ENCODE peak calls at places on chromosomes 3 and 15, in eight cellular contexts. One of them, this sample, is unnamed.

GRCh38 chr3:72134989-72135451 is 350.1 kb upstream of the PROK2 start:
- DNase-seq in T-helper 1 cell: no peak
- DNase-seq in globus pallidus: no peak
- DNase-seq in EL: no peak
- DNase-seq in activated CD4-positive, alpha-beta T cell treated with anti-CD3 and anti-CD28 coated beads, Interleukin-2, amount 50 U/mL, for 24 hours: peak; percentile 3
- DNase-seq in SW480: no peak
- DNase-seq in fibroblast of mammary gland: no peak
- DNase-seq in astrocyte: no peak
- DNase-seq in this sample: no peak

GRCh38 chr3:171457263-171458055 is 2.7 kb downstream of the TNIK start:
- DNase-seq in globus pallidus: peak; percentile 30
- DNase-seq in astrocyte: no peak
- DNase-seq in SW480: no peak
- DNase-seq in activated CD4-positive, alpha-beta T cell treated with anti-CD3 and anti-CD28 coated beads, Interleukin-2, amount 50 U/mL, for 24 hours: no peak
- DNase-seq in EL: no peak
- DNase-seq in T-helper 1 cell: peak; percentile 2
- DNase-seq in fibroblast of mammary gland: no peak
- DNase-seq in this sample: no peak

GRCh38 chr15:26676115-26676514 is 96.8 kb downstream of the GABRB3 start:
- DNase-seq in T-helper 1 cell: no peak
- DNase-seq in activated CD4-positive, alpha-beta T cell treated with anti-CD3 and anti-CD28 coated beads, Interleukin-2, amount 50 U/mL, for 24 hours: no peak
- DNase-seq in EL: no peak
- DNase-seq in globus pallidus: no peak
- DNase-seq in astrocyte: no peak
- DNase-seq in fibroblast of mammary gland: no peak
- DNase-seq in SW480: no peak
- DNase-seq in this sample: no peak

GRCh38 chr15:88209111-88209510 is 47.4 kb downstream of the NTRK3 start:
- DNase-seq in activated CD4-positive, alpha-beta T cell treated with anti-CD3 and anti-CD28 coated beads, Interleukin-2, amount 50 U/mL, for 24 hours: no peak
- DNase-seq in T-helper 1 cell: no peak
- DNase-seq in EL: no peak
- DNase-seq in fibroblast of mammary gland: no peak
- DNase-seq in globus pallidus: no peak
- DNase-seq in SW480: no peak
- DNase-seq in astrocyte: no peak
- DNase-seq in this sample: no peak

GRCh38 chr3:25174251-25174650 is 253.8 kb upstream of the RARB start:
- DNase-seq in globus pallidus: no peak
- DNase-seq in SW480: peak; percentile 23
- DNase-seq in activated CD4-positive, alpha-beta T cell treated with anti-CD3 and anti-CD28 coated beads, Interleukin-2, amount 50 U/mL, for 24 hours: no peak
- DNase-seq in T-helper 1 cell: no peak
- DNase-seq in fibroblast of mammary gland: no peak
- DNase-seq in EL: no peak
- DNase-seq in astrocyte: no peak
- DNase-seq in this sample: no peak

GRCh38 chr15:80403712-80404056 is 498 bp upstream of the ARNT2 start:
- DNase-seq in T-helper 1 cell: no peak
- DNase-seq in EL: peak; percentile 7
- DNase-seq in SW480: no peak
- DNase-seq in globus pallidus: peak; percentile 82
- DNase-seq in fibroblast of mammary gland: no peak
- DNase-seq in astrocyte: no peak
- DNase-seq in activated CD4-positive, alpha-beta T cell treated with anti-CD3 and anti-CD28 coated beads, Interleukin-2, amount 50 U/mL, for 24 hours: no peak
- DNase-seq in this sample: no peak

GRCh38 chr3:57451150-57451846 is 92.8 kb downstream of the DNAH12 start:
- DNase-seq in fibroblast of mammary gland: no peak
- DNase-seq in EL: no peak
- DNase-seq in globus pallidus: no peak
- DNase-seq in astrocyte: no peak
- DNase-seq in T-helper 1 cell: no peak
- DNase-seq in SW480: peak; percentile 53
- DNase-seq in activated CD4-positive, alpha-beta T cell treated with anti-CD3 and anti-CD28 coated beads, Interleukin-2, amount 50 U/mL, for 24 hours: no peak
- DNase-seq in this sample: no peak

GRCh38 chr3:18018491-18019177 is 276.2 kb upstream of the TBC1D5 start:
- DNase-seq in astrocyte: no peak
- DNase-seq in SW480: no peak
- DNase-seq in activated CD4-positive, alpha-beta T cell treated with anti-CD3 and anti-CD28 coated beads, Interleukin-2, amount 50 U/mL, for 24 hours: no peak
- DNase-seq in EL: no peak
- DNase-seq in T-helper 1 cell: no peak
- DNase-seq in fibroblast of mammary gland: no peak
- DNase-seq in globus pallidus: no peak
- DNase-seq in this sample: no peak

GRCh38 chr3:124565013-124565412 is 165.2 kb upstream of the UMPS start:
- DNase-seq in globus pallidus: peak; percentile 66
- DNase-seq in EL: peak; percentile 74
- DNase-seq in SW480: peak; percentile 62
- DNase-seq in activated CD4-positive, alpha-beta T cell treated with anti-CD3 and anti-CD28 coated beads, Interleukin-2, amount 50 U/mL, for 24 hours: peak; percentile 41
- DNase-seq in astrocyte: no peak
- DNase-seq in T-helper 1 cell: peak; percentile 19
- DNase-seq in fibroblast of mammary gland: peak; percentile 76
- DNase-seq in this sample: peak; percentile 78

GRCh38 chr3:64880926-64881325 is 193.1 kb upstream of the ADAMTS9 start:
- DNase-seq in fibroblast of mammary gland: no peak
- DNase-seq in T-helper 1 cell: no peak
- DNase-seq in EL: no peak
- DNase-seq in activated CD4-positive, alpha-beta T cell treated with anti-CD3 and anti-CD28 coated beads, Interleukin-2, amount 50 U/mL, for 24 hours: no peak
- DNase-seq in astrocyte: no peak
- DNase-seq in globus pallidus: no peak
- DNase-seq in SW480: no peak
- DNase-seq in this sample: no peak

GRCh38 chr3:28615071-28615470 is 266.4 kb upstream of the AZI2 start:
- DNase-seq in activated CD4-positive, alpha-beta T cell treated with anti-CD3 and anti-CD28 coated beads, Interleukin-2, amount 50 U/mL, for 24 hours: no peak
- DNase-seq in fibroblast of mammary gland: no peak
- DNase-seq in EL: no peak
- DNase-seq in astrocyte: no peak
- DNase-seq in globus pallidus: no peak
- DNase-seq in SW480: no peak
- DNase-seq in T-helper 1 cell: no peak
- DNase-seq in this sample: no peak

GRCh38 chr3:118380576-118380975 is 654.1 kb downstream of the IGSF11 start:
- DNase-seq in SW480: no peak
- DNase-seq in astrocyte: no peak
- DNase-seq in globus pallidus: no peak
- DNase-seq in activated CD4-positive, alpha-beta T cell treated with anti-CD3 and anti-CD28 coated beads, Interleukin-2, amount 50 U/mL, for 24 hours: no peak
- DNase-seq in T-helper 1 cell: no peak
- DNase-seq in EL: no peak
- DNase-seq in fibroblast of mammary gland: no peak
- DNase-seq in this sample: no peak

GRCh38 chr3:65483475-65483874 is 555.2 kb downstream of the MAGI1 start:
- DNase-seq in fibroblast of mammary gland: peak; percentile 22
- DNase-seq in astrocyte: peak; percentile 23
- DNase-seq in SW480: no peak
- DNase-seq in T-helper 1 cell: no peak
- DNase-seq in activated CD4-positive, alpha-beta T cell treated with anti-CD3 and anti-CD28 coated beads, Interleukin-2, amount 50 U/mL, for 24 hours: no peak
- DNase-seq in globus pallidus: peak; percentile 60
- DNase-seq in EL: no peak
- DNase-seq in this sample: no peak

GRCh38 chr3:9074079-9074478 is 110.8 kb upstream of the RAD18 start:
- DNase-seq in globus pallidus: no peak
- DNase-seq in EL: peak; percentile 47
- DNase-seq in activated CD4-positive, alpha-beta T cell treated with anti-CD3 and anti-CD28 coated beads, Interleukin-2, amount 50 U/mL, for 24 hours: no peak
- DNase-seq in T-helper 1 cell: no peak
- DNase-seq in fibroblast of mammary gland: no peak
- DNase-seq in astrocyte: peak; percentile 70
- DNase-seq in SW480: no peak
- DNase-seq in this sample: no peak

GRCh38 chr3:28912120-28912885 is 368.6 kb upstream of the RBMS3 start:
- DNase-seq in globus pallidus: no peak
- DNase-seq in EL: peak; percentile 76
- DNase-seq in fibroblast of mammary gland: no peak
- DNase-seq in T-helper 1 cell: no peak
- DNase-seq in activated CD4-positive, alpha-beta T cell treated with anti-CD3 and anti-CD28 coated beads, Interleukin-2, amount 50 U/mL, for 24 hours: no peak
- DNase-seq in SW480: no peak
- DNase-seq in astrocyte: peak; percentile 56
- DNase-seq in this sample: no peak

GRCh38 chr3:57706462-57706861 is 13.6 kb upstream of the DENND6A start:
- DNase-seq in activated CD4-positive, alpha-beta T cell treated with anti-CD3 and anti-CD28 coated beads, Interleukin-2, amount 50 U/mL, for 24 hours: no peak
- DNase-seq in T-helper 1 cell: no peak
- DNase-seq in SW480: no peak
- DNase-seq in fibroblast of mammary gland: peak; percentile 96
- DNase-seq in astrocyte: peak; percentile 83
- DNase-seq in globus pallidus: no peak
- DNase-seq in EL: peak; percentile 71
- DNase-seq in this sample: no peak

GRCh38 chr3:175163686-175164085 is 304.6 kb downstream of the NAALADL2 start:
- DNase-seq in SW480: no peak
- DNase-seq in activated CD4-positive, alpha-beta T cell treated with anti-CD3 and anti-CD28 coated beads, Interleukin-2, amount 50 U/mL, for 24 hours: no peak
- DNase-seq in EL: no peak
- DNase-seq in fibroblast of mammary gland: no peak
- DNase-seq in globus pallidus: no peak
- DNase-seq in astrocyte: peak; percentile 51
- DNase-seq in T-helper 1 cell: no peak
- DNase-seq in this sample: peak; percentile 93

GRCh38 chr3:106609666-106610301 is 741.0 kb upstream of the CBLB start:
- DNase-seq in globus pallidus: peak; percentile 88
- DNase-seq in fibroblast of mammary gland: peak; percentile 92
- DNase-seq in activated CD4-positive, alpha-beta T cell treated with anti-CD3 and anti-CD28 coated beads, Interleukin-2, amount 50 U/mL, for 24 hours: peak; percentile 74
- DNase-seq in T-helper 1 cell: peak; percentile 37
- DNase-seq in SW480: peak; percentile 50
- DNase-seq in astrocyte: peak; percentile 84
- DNase-seq in EL: peak; percentile 86
- DNase-seq in this sample: peak; percentile 57

GRCh38 chr3:195044411-195044810 is 226.5 kb downstream of the XXYLT1 start:
- DNase-seq in T-helper 1 cell: no peak
- DNase-seq in activated CD4-positive, alpha-beta T cell treated with anti-CD3 and anti-CD28 coated beads, Interleukin-2, amount 50 U/mL, for 24 hours: no peak
- DNase-seq in globus pallidus: no peak
- DNase-seq in EL: no peak
- DNase-seq in SW480: no peak
- DNase-seq in fibroblast of mammary gland: no peak
- DNase-seq in astrocyte: no peak
- DNase-seq in this sample: no peak

GRCh38 chr3:42172047-42172654 is 81.0 kb downstream of the TRAK1 start:
- DNase-seq in astrocyte: no peak
- DNase-seq in EL: no peak
- DNase-seq in globus pallidus: no peak
- DNase-seq in activated CD4-positive, alpha-beta T cell treated with anti-CD3 and anti-CD28 coated beads, Interleukin-2, amount 50 U/mL, for 24 hours: no peak
- DNase-seq in fibroblast of mammary gland: no peak
- DNase-seq in SW480: no peak
- DNase-seq in T-helper 1 cell: no peak
- DNase-seq in this sample: no peak

GRCh38 chr15:95059346-95059905 is 828.1 kb downstream of the MCTP2 start:
- DNase-seq in T-helper 1 cell: no peak
- DNase-seq in EL: no peak
- DNase-seq in activated CD4-positive, alpha-beta T cell treated with anti-CD3 and anti-CD28 coated beads, Interleukin-2, amount 50 U/mL, for 24 hours: no peak
- DNase-seq in fibroblast of mammary gland: no peak
- DNase-seq in SW480: no peak
- DNase-seq in globus pallidus: no peak
- DNase-seq in astrocyte: no peak
- DNase-seq in this sample: no peak

GRCh38 chr3:115388166-115388565 is 235.1 kb upstream of the GAP43 start:
- DNase-seq in T-helper 1 cell: no peak
- DNase-seq in fibroblast of mammary gland: peak; percentile 6
- DNase-seq in EL: no peak
- DNase-seq in globus pallidus: no peak
- DNase-seq in activated CD4-positive, alpha-beta T cell treated with anti-CD3 and anti-CD28 coated beads, Interleukin-2, amount 50 U/mL, for 24 hours: no peak
- DNase-seq in astrocyte: peak; percentile 60
- DNase-seq in SW480: no peak
- DNase-seq in this sample: no peak

GRCh38 chr3:8589880-8590556 is 54.6 kb downstream of the SSUH2 start:
- DNase-seq in activated CD4-positive, alpha-beta T cell treated with anti-CD3 and anti-CD28 coated beads, Interleukin-2, amount 50 U/mL, for 24 hours: no peak
- DNase-seq in astrocyte: peak; percentile 93
- DNase-seq in T-helper 1 cell: no peak
- DNase-seq in globus pallidus: no peak
- DNase-seq in EL: peak; percentile 53
- DNase-seq in fibroblast of mammary gland: peak; percentile 60
- DNase-seq in SW480: no peak
- DNase-seq in this sample: no peak

GRCh38 chr3:171282041-171282440 is 178.2 kb downstream of the TNIK start:
- DNase-seq in globus pallidus: no peak
- DNase-seq in activated CD4-positive, alpha-beta T cell treated with anti-CD3 and anti-CD28 coated beads, Interleukin-2, amount 50 U/mL, for 24 hours: no peak
- DNase-seq in fibroblast of mammary gland: peak; percentile 81
- DNase-seq in T-helper 1 cell: no peak
- DNase-seq in astrocyte: peak; percentile 88
- DNase-seq in SW480: no peak
- DNase-seq in EL: peak; percentile 51
- DNase-seq in this sample: no peak

GRCh38 chr3:9088431-9089353 is 125.4 kb upstream of the RAD18 start:
- DNase-seq in SW480: no peak
- DNase-seq in EL: no peak
- DNase-seq in astrocyte: peak; percentile 39
- DNase-seq in T-helper 1 cell: no peak
- DNase-seq in activated CD4-positive, alpha-beta T cell treated with anti-CD3 and anti-CD28 coated beads, Interleukin-2, amount 50 U/mL, for 24 hours: no peak
- DNase-seq in globus pallidus: peak; percentile 64
- DNase-seq in fibroblast of mammary gland: peak; percentile 54
- DNase-seq in this sample: no peak

GRCh38 chr3:129001101-129001816 is at the start of gene EFCC1:
- DNase-seq in SW480: no peak
- DNase-seq in EL: peak; percentile 26
- DNase-seq in astrocyte: no peak
- DNase-seq in activated CD4-positive, alpha-beta T cell treated with anti-CD3 and anti-CD28 coated beads, Interleukin-2, amount 50 U/mL, for 24 hours: no peak
- DNase-seq in fibroblast of mammary gland: no peak
- DNase-seq in globus pallidus: no peak
- DNase-seq in T-helper 1 cell: no peak
- DNase-seq in this sample: no peak

GRCh38 chr15:22258402-22259150 is 178.2 kb downstream of the OR4M2 start:
- DNase-seq in EL: no peak
- DNase-seq in SW480: no peak
- DNase-seq in fibroblast of mammary gland: no peak
- DNase-seq in T-helper 1 cell: no peak
- DNase-seq in activated CD4-positive, alpha-beta T cell treated with anti-CD3 and anti-CD28 coated beads, Interleukin-2, amount 50 U/mL, for 24 hours: no peak
- DNase-seq in astrocyte: no peak
- DNase-seq in globus pallidus: no peak
- DNase-seq in this sample: no peak

GRCh38 chr3:98821072-98821471 is 57.9 kb downstream of the ST3GAL6 start:
- DNase-seq in EL: no peak
- DNase-seq in fibroblast of mammary gland: no peak
- DNase-seq in astrocyte: no peak
- DNase-seq in globus pallidus: no peak
- DNase-seq in activated CD4-positive, alpha-beta T cell treated with anti-CD3 and anti-CD28 coated beads, Interleukin-2, amount 50 U/mL, for 24 hours: no peak
- DNase-seq in SW480: no peak
- DNase-seq in T-helper 1 cell: no peak
- DNase-seq in this sample: no peak

GRCh38 chr3:52456169-52456799 is 880 bp downstream of the NISCH start:
- DNase-seq in fibroblast of mammary gland: peak; percentile 28
- DNase-seq in activated CD4-positive, alpha-beta T cell treated with anti-CD3 and anti-CD28 coated beads, Interleukin-2, amount 50 U/mL, for 24 hours: no peak
- DNase-seq in globus pallidus: peak; percentile 22
- DNase-seq in EL: peak; percentile 38
- DNase-seq in T-helper 1 cell: no peak
- DNase-seq in SW480: no peak
- DNase-seq in astrocyte: peak; percentile 16
- DNase-seq in this sample: no peak

GRCh38 chr15:27670481-27670880 is 428.6 kb downstream of the OCA2 start:
- DNase-seq in EL: no peak
- DNase-seq in T-helper 1 cell: no peak
- DNase-seq in activated CD4-positive, alpha-beta T cell treated with anti-CD3 and anti-CD28 coated beads, Interleukin-2, amount 50 U/mL, for 24 hours: no peak
- DNase-seq in SW480: no peak
- DNase-seq in astrocyte: no peak
- DNase-seq in globus pallidus: peak; percentile 10
- DNase-seq in fibroblast of mammary gland: no peak
- DNase-seq in this sample: no peak

GRCh38 chr15:51629612-51630011 is 7.0 kb upstream of the DMXL2 start:
- DNase-seq in fibroblast of mammary gland: peak; percentile 42
- DNase-seq in activated CD4-positive, alpha-beta T cell treated with anti-CD3 and anti-CD28 coated beads, Interleukin-2, amount 50 U/mL, for 24 hours: no peak
- DNase-seq in T-helper 1 cell: no peak
- DNase-seq in astrocyte: no peak
- DNase-seq in EL: no peak
- DNase-seq in SW480: no peak
- DNase-seq in globus pallidus: peak; percentile 41
- DNase-seq in this sample: no peak

GRCh38 chr15:73809728-73810501 is 56.8 kb upstream of the INSYN1 start:
- DNase-seq in fibroblast of mammary gland: peak; percentile 2
- DNase-seq in T-helper 1 cell: no peak
- DNase-seq in EL: no peak
- DNase-seq in SW480: peak; percentile 38
- DNase-seq in globus pallidus: no peak
- DNase-seq in activated CD4-positive, alpha-beta T cell treated with anti-CD3 and anti-CD28 coated beads, Interleukin-2, amount 50 U/mL, for 24 hours: no peak
- DNase-seq in astrocyte: no peak
- DNase-seq in this sample: no peak